ENCODE peak calls at places on chromosomes 5 and 9, in ten cellular contexts. One of them, this sample, is unnamed.
A peak's percentile ranks its signal among the peaks of the same experiment; 100 is the strongest.

GRCh38 chr9:106945727-106946690 is 83.0 kb downstream of the ZNF462 start:
- DNase-seq in CD4-positive, alpha-beta T cell: no peak
- DNase-seq in endothelial cell: no peak
- DNase-seq in nephron progenitor cell: no peak
- DNase-seq in astrocyte of the cerebellum: peak; percentile 86
- DNase-seq in HL-60: no peak
- DNase-seq in fibroblast of mammary gland: peak; percentile 94
- DNase-seq in pancreas: no peak
- DNase-seq in K562: no peak
- DNase-seq in H9: no peak
- DNase-seq in this sample: no peak

GRCh38 chr5:173011602-173012001 is 28.0 kb downstream of the ATP6V0E1 start:
- DNase-seq in CD4-positive, alpha-beta T cell: no peak
- DNase-seq in endothelial cell: no peak
- DNase-seq in nephron progenitor cell: no peak
- DNase-seq in astrocyte of the cerebellum: no peak
- DNase-seq in HL-60: no peak
- DNase-seq in fibroblast of mammary gland: no peak
- DNase-seq in pancreas: no peak
- DNase-seq in K562: no peak
- DNase-seq in H9: no peak
- DNase-seq in this sample: no peak

GRCh38 chr9:89853161-89853560 is 248.3 kb downstream of the GADD45G start:
- DNase-seq in CD4-positive, alpha-beta T cell: no peak
- DNase-seq in endothelial cell: no peak
- DNase-seq in nephron progenitor cell: no peak
- DNase-seq in astrocyte of the cerebellum: no peak
- DNase-seq in HL-60: no peak
- DNase-seq in fibroblast of mammary gland: no peak
- DNase-seq in pancreas: no peak
- DNase-seq in K562: no peak
- DNase-seq in H9: no peak
- DNase-seq in this sample: no peak

GRCh38 chr9:119649205-119649604 is 280.0 kb upstream of the BRINP1 start:
- DNase-seq in CD4-positive, alpha-beta T cell: no peak
- DNase-seq in endothelial cell: no peak
- DNase-seq in nephron progenitor cell: no peak
- DNase-seq in astrocyte of the cerebellum: no peak
- DNase-seq in HL-60: no peak
- DNase-seq in fibroblast of mammary gland: no peak
- DNase-seq in pancreas: no peak
- DNase-seq in K562: no peak
- DNase-seq in H9: no peak
- DNase-seq in this sample: no peak

GRCh38 chr9:121876658-121877271 is 216.3 kb downstream of the TTLL11 start:
- DNase-seq in CD4-positive, alpha-beta T cell: no peak
- DNase-seq in endothelial cell: no peak
- DNase-seq in nephron progenitor cell: no peak
- DNase-seq in astrocyte of the cerebellum: peak; percentile 69
- DNase-seq in HL-60: no peak
- DNase-seq in fibroblast of mammary gland: peak; percentile 75
- DNase-seq in pancreas: no peak
- DNase-seq in K562: no peak
- DNase-seq in H9: no peak
- DNase-seq in this sample: no peak

GRCh38 chr9:37976714-37977477 is 73.0 kb upstream of the SLC25A51 start:
- DNase-seq in CD4-positive, alpha-beta T cell: no peak
- DNase-seq in endothelial cell: no peak
- DNase-seq in nephron progenitor cell: no peak
- DNase-seq in astrocyte of the cerebellum: peak; percentile 78
- DNase-seq in HL-60: no peak
- DNase-seq in fibroblast of mammary gland: peak; percentile 93
- DNase-seq in pancreas: peak; percentile 67
- DNase-seq in K562: no peak
- DNase-seq in H9: no peak
- DNase-seq in this sample: no peak

GRCh38 chr5:79697222-79698164 is 7.9 kb downstream of the CMYA5 start:
- DNase-seq in CD4-positive, alpha-beta T cell: no peak
- DNase-seq in endothelial cell: no peak
- DNase-seq in nephron progenitor cell: no peak
- DNase-seq in astrocyte of the cerebellum: no peak
- DNase-seq in HL-60: peak; percentile 3
- DNase-seq in fibroblast of mammary gland: peak; percentile 43
- DNase-seq in pancreas: no peak
- DNase-seq in K562: peak; percentile 59
- DNase-seq in H9: no peak
- DNase-seq in this sample: no peak

GRCh38 chr9:134052941-134053340 is 14.9 kb downstream of the BRD3 start:
- DNase-seq in CD4-positive, alpha-beta T cell: no peak
- DNase-seq in endothelial cell: no peak
- DNase-seq in nephron progenitor cell: no peak
- DNase-seq in astrocyte of the cerebellum: no peak
- DNase-seq in HL-60: no peak
- DNase-seq in fibroblast of mammary gland: no peak
- DNase-seq in pancreas: peak; percentile 2
- DNase-seq in K562: no peak
- DNase-seq in H9: no peak
- DNase-seq in this sample: no peak

GRCh38 chr9:121734465-121734864 is 83.0 kb downstream of the DAB2IP start:
- DNase-seq in CD4-positive, alpha-beta T cell: no peak
- DNase-seq in endothelial cell: no peak
- DNase-seq in nephron progenitor cell: no peak
- DNase-seq in astrocyte of the cerebellum: no peak
- DNase-seq in HL-60: no peak
- DNase-seq in fibroblast of mammary gland: no peak
- DNase-seq in pancreas: no peak
- DNase-seq in K562: no peak
- DNase-seq in H9: no peak
- DNase-seq in this sample: no peak

GRCh38 chr5:89313044-89313443 is 430.1 kb upstream of the MEF2C start:
- DNase-seq in CD4-positive, alpha-beta T cell: no peak
- DNase-seq in endothelial cell: no peak
- DNase-seq in nephron progenitor cell: no peak
- DNase-seq in astrocyte of the cerebellum: peak; percentile 55
- DNase-seq in HL-60: no peak
- DNase-seq in fibroblast of mammary gland: peak; percentile 86
- DNase-seq in pancreas: no peak
- DNase-seq in K562: no peak
- DNase-seq in H9: no peak
- DNase-seq in this sample: no peak

GRCh38 chr9:118652258-118652657 is 717.0 kb downstream of the BRINP1 start:
- DNase-seq in CD4-positive, alpha-beta T cell: no peak
- DNase-seq in endothelial cell: no peak
- DNase-seq in nephron progenitor cell: no peak
- DNase-seq in astrocyte of the cerebellum: no peak
- DNase-seq in HL-60: no peak
- DNase-seq in fibroblast of mammary gland: no peak
- DNase-seq in pancreas: no peak
- DNase-seq in K562: no peak
- DNase-seq in H9: no peak
- DNase-seq in this sample: no peak

GRCh38 chr9:15725953-15726352 is 173.1 kb downstream of the CCDC171 start:
- DNase-seq in CD4-positive, alpha-beta T cell: no peak
- DNase-seq in endothelial cell: no peak
- DNase-seq in nephron progenitor cell: no peak
- DNase-seq in astrocyte of the cerebellum: peak; percentile 83
- DNase-seq in HL-60: no peak
- DNase-seq in fibroblast of mammary gland: peak; percentile 39
- DNase-seq in pancreas: no peak
- DNase-seq in K562: no peak
- DNase-seq in H9: no peak
- DNase-seq in this sample: no peak

GRCh38 chr9:91198405-91198804 is 163.3 kb downstream of the AUH start:
- DNase-seq in CD4-positive, alpha-beta T cell: no peak
- DNase-seq in endothelial cell: no peak
- DNase-seq in nephron progenitor cell: no peak
- DNase-seq in astrocyte of the cerebellum: no peak
- DNase-seq in HL-60: no peak
- DNase-seq in fibroblast of mammary gland: no peak
- DNase-seq in pancreas: no peak
- DNase-seq in K562: no peak
- DNase-seq in H9: no peak
- DNase-seq in this sample: no peak

GRCh38 chr5:159515909-159516415 is 185.7 kb upstream of the IL12B start:
- DNase-seq in CD4-positive, alpha-beta T cell: peak; percentile 31
- DNase-seq in endothelial cell: peak; percentile 79
- DNase-seq in nephron progenitor cell: peak; percentile 76
- DNase-seq in astrocyte of the cerebellum: peak; percentile 18
- DNase-seq in HL-60: peak; percentile 59
- DNase-seq in fibroblast of mammary gland: peak; percentile 57
- DNase-seq in pancreas: peak; percentile 40
- DNase-seq in K562: peak; percentile 58
- DNase-seq in H9: peak; percentile 85
- DNase-seq in this sample: peak; percentile 35

GRCh38 chr5:177469061-177469628 is 4.3 kb downstream of the DBN1 start:
- DNase-seq in CD4-positive, alpha-beta T cell: no peak
- DNase-seq in endothelial cell: no peak
- DNase-seq in nephron progenitor cell: no peak
- DNase-seq in astrocyte of the cerebellum: no peak
- DNase-seq in HL-60: no peak
- DNase-seq in fibroblast of mammary gland: peak; percentile 45
- DNase-seq in pancreas: no peak
- DNase-seq in K562: no peak
- DNase-seq in H9: peak; percentile 81
- DNase-seq in this sample: no peak

GRCh38 chr5:75611324-75612210 is at the start of gene ANKDD1B:
- DNase-seq in CD4-positive, alpha-beta T cell: no peak
- DNase-seq in endothelial cell: peak; percentile 45
- DNase-seq in nephron progenitor cell: peak; percentile 64
- DNase-seq in astrocyte of the cerebellum: no peak
- DNase-seq in HL-60: no peak
- DNase-seq in fibroblast of mammary gland: peak; percentile 43
- DNase-seq in pancreas: peak; percentile 19
- DNase-seq in K562: no peak
- DNase-seq in H9: peak; percentile 66
- DNase-seq in this sample: no peak

GRCh38 chr9:37342493-37342892 is 80.0 kb upstream of the GRHPR start:
- DNase-seq in CD4-positive, alpha-beta T cell: no peak
- DNase-seq in endothelial cell: no peak
- DNase-seq in nephron progenitor cell: no peak
- DNase-seq in astrocyte of the cerebellum: no peak
- DNase-seq in HL-60: no peak
- DNase-seq in fibroblast of mammary gland: no peak
- DNase-seq in pancreas: no peak
- DNase-seq in K562: no peak
- DNase-seq in H9: no peak
- DNase-seq in this sample: no peak

GRCh38 chr5:8363133-8363532 is 494.2 kb downstream of the MTRR start:
- DNase-seq in CD4-positive, alpha-beta T cell: no peak
- DNase-seq in endothelial cell: no peak
- DNase-seq in nephron progenitor cell: no peak
- DNase-seq in astrocyte of the cerebellum: peak; percentile 4
- DNase-seq in HL-60: no peak
- DNase-seq in fibroblast of mammary gland: peak; percentile 11
- DNase-seq in pancreas: no peak
- DNase-seq in K562: no peak
- DNase-seq in H9: no peak
- DNase-seq in this sample: no peak

DNA sequence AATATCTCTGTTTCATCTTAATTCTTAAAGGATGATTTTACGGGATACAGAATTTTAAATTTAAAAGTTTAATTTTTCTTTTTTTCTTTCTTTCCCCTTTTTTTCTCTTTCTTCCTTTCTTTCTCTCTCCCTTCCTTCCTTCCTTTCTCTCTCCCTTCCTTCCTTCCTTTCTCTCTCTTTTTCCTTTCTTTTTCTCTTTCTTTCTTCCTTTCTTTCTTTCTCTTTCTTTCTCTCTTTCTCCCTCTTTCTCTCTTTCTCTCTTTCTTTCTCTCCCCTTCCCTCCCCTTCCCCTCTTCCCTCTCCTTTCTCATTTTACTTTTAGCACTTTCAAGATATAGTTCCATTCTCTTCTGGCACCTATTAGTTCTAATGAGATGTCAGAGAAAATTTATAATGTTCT is 61.4 kb upstream of the ADRB2 start:
- DNase-seq in CD4-positive, alpha-beta T cell: no peak
- DNase-seq in endothelial cell: no peak
- DNase-seq in nephron progenitor cell: no peak
- DNase-seq in astrocyte of the cerebellum: no peak
- DNase-seq in HL-60: no peak
- DNase-seq in fibroblast of mammary gland: no peak
- DNase-seq in pancreas: no peak
- DNase-seq in K562: no peak
- DNase-seq in H9: no peak
- DNase-seq in this sample: no peak
- TF ChIP-seq CTCF in CD4-positive, alpha-beta T cell: no peak
- TF ChIP-seq CTCF in endothelial cell: no peak
- TF ChIP-seq CTCF in nephron progenitor cell: no peak
- TF ChIP-seq CTCF in astrocyte of the cerebellum: no peak
- TF ChIP-seq CTCF in HL-60: no peak
- TF ChIP-seq CTCF in fibroblast of mammary gland: no peak
- TF ChIP-seq CTCF in pancreas: no peak
- TF ChIP-seq CTCF in K562: no peak
- TF ChIP-seq CTCF in H9: no peak
- TF ChIP-seq CTCF in this sample: no peak

GRCh38 chr5:154868702-154869101 is 10.3 kb downstream of the CNOT8 start:
- DNase-seq in CD4-positive, alpha-beta T cell: no peak
- DNase-seq in endothelial cell: no peak
- DNase-seq in nephron progenitor cell: no peak
- DNase-seq in astrocyte of the cerebellum: peak; percentile 36
- DNase-seq in HL-60: no peak
- DNase-seq in fibroblast of mammary gland: peak; percentile 25
- DNase-seq in pancreas: no peak
- DNase-seq in K562: peak; percentile 49
- DNase-seq in H9: peak; percentile 69
- DNase-seq in this sample: no peak
- TF ChIP-seq CTCF in CD4-positive, alpha-beta T cell: peak; percentile 22
- TF ChIP-seq CTCF in endothelial cell: no peak
- TF ChIP-seq CTCF in nephron progenitor cell: peak; percentile 12
- TF ChIP-seq CTCF in astrocyte of the cerebellum: peak; percentile 47
- TF ChIP-seq CTCF in HL-60: no peak
- TF ChIP-seq CTCF in fibroblast of mammary gland: peak; percentile 18
- TF ChIP-seq CTCF in pancreas: no peak
- TF ChIP-seq CTCF in K562: peak; percentile 60
- TF ChIP-seq CTCF in H9: peak; percentile 45
- TF ChIP-seq CTCF in this sample: no peak

GRCh38 chr5:102090770-102091169 is 205.3 kb downstream of the SLCO4C1 start:
- DNase-seq in CD4-positive, alpha-beta T cell: no peak
- DNase-seq in endothelial cell: peak; percentile 56
- DNase-seq in nephron progenitor cell: peak; percentile 13
- DNase-seq in astrocyte of the cerebellum: no peak
- DNase-seq in HL-60: peak; percentile 1
- DNase-seq in fibroblast of mammary gland: no peak
- DNase-seq in pancreas: no peak
- DNase-seq in K562: peak; percentile 4
- DNase-seq in H9: no peak
- DNase-seq in this sample: no peak
- TF ChIP-seq CTCF in CD4-positive, alpha-beta T cell: no peak
- TF ChIP-seq CTCF in endothelial cell: peak; percentile 60
- TF ChIP-seq CTCF in nephron progenitor cell: peak; percentile 47
- TF ChIP-seq CTCF in astrocyte of the cerebellum: peak; percentile 21
- TF ChIP-seq CTCF in HL-60: no peak
- TF ChIP-seq CTCF in fibroblast of mammary gland: no peak
- TF ChIP-seq CTCF in pancreas: no peak
- TF ChIP-seq CTCF in K562: peak; percentile 18
- TF ChIP-seq CTCF in H9: peak; percentile 63
- TF ChIP-seq CTCF in this sample: no peak

GRCh38 chr5:72584466-72584865 is 77.3 kb upstream of the ZNF366 start:
- DNase-seq in CD4-positive, alpha-beta T cell: no peak
- DNase-seq in endothelial cell: no peak
- DNase-seq in nephron progenitor cell: no peak
- DNase-seq in astrocyte of the cerebellum: no peak
- DNase-seq in HL-60: no peak
- DNase-seq in fibroblast of mammary gland: peak; percentile 83
- DNase-seq in pancreas: no peak
- DNase-seq in K562: peak; percentile 17
- DNase-seq in H9: no peak
- DNase-seq in this sample: no peak
- TF ChIP-seq CTCF in CD4-positive, alpha-beta T cell: no peak
- TF ChIP-seq CTCF in endothelial cell: no peak
- TF ChIP-seq CTCF in nephron progenitor cell: no peak
- TF ChIP-seq CTCF in astrocyte of the cerebellum: no peak
- TF ChIP-seq CTCF in HL-60: no peak
- TF ChIP-seq CTCF in fibroblast of mammary gland: peak; percentile 17
- TF ChIP-seq CTCF in pancreas: no peak
- TF ChIP-seq CTCF in K562: peak; percentile 18
- TF ChIP-seq CTCF in H9: no peak
- TF ChIP-seq CTCF in this sample: no peak